ENCODE peak calls at places on chromosome 4, in nine cellular contexts. K is thyroid gland, B is breast epithelium, O is suprapubic skin, V is A673, N is lower lobe of right lung, G is transverse colon, X is Caco-2, Y is ovary. D is an unnamed sample.
A peak's percentile ranks its signal among the peaks of the same experiment; 100 is the strongest.

GRCh38 chr4:11605597-11605996 is 176.9 kb upstream of the HS3ST1 start:
- DNase-seq in K (no peak), G (no peak), N (no peak), V (no peak), Y (no peak), O (no peak), B (no peak), X (no peak), D (no peak)

GRCh38 chr4:86331362-86331761 is 28.5 kb downstream of the MAPK10 start:
- DNase-seq in Y (no peak), B (peak; percentile 30), X (no peak), N (no peak), O (no peak), K (peak; percentile 66), G (no peak), V (no peak), D (no peak)

GRCh38 chr4:69907151-69907550 is 23.7 kb upstream of the CSN1S1 start:
- DNase-seq in B (no peak), Y (no peak), V (no peak), N (no peak), O (no peak), G (no peak), X (no peak), K (no peak), D (no peak)

GRCh38 chr4:43485196-43485595 is 592.7 kb downstream of the GRXCR1 start:
- DNase-seq in G (no peak), Y (no peak), K (no peak), N (no peak), O (no peak), X (no peak), V (no peak), B (no peak), D (no peak)

GRCh38 chr4:173666-174314 is 49.5 kb downstream of the ZNF718 start:
- DNase-seq in Y (no peak), N (no peak), O (no peak), G (no peak), X (no peak), V (no peak), K (no peak), B (no peak), D (no peak)

GRCh38 chr4:117783716-117784115 is 250.6 kb upstream of the NDST3 start:
- DNase-seq in V (no peak), N (no peak), K (no peak), B (no peak), Y (no peak), G (no peak), X (no peak), O (no peak), D (no peak)

GRCh38 chr4:186569533-186570192 is 14.3 kb upstream of the MTNR1A start:
- DNase-seq in V (no peak), X (no peak), G (no peak), K (no peak), O (no peak), Y (no peak), B (no peak), N (no peak), D (no peak)

GRCh38 chr4:138659640-138660325 is 355.8 kb upstream of the NOCT start:
- DNase-seq in B (no peak), V (no peak), X (no peak), O (no peak), G (no peak), K (no peak), Y (no peak), N (no peak), D (no peak)

GRCh38 chr4:94536049-94536448 is 84.3 kb downstream of the PDLIM5 start:
- DNase-seq in G (no peak), B (no peak), Y (no peak), V (no peak), K (no peak), X (no peak), O (no peak), N (no peak), D (no peak)

DNA sequence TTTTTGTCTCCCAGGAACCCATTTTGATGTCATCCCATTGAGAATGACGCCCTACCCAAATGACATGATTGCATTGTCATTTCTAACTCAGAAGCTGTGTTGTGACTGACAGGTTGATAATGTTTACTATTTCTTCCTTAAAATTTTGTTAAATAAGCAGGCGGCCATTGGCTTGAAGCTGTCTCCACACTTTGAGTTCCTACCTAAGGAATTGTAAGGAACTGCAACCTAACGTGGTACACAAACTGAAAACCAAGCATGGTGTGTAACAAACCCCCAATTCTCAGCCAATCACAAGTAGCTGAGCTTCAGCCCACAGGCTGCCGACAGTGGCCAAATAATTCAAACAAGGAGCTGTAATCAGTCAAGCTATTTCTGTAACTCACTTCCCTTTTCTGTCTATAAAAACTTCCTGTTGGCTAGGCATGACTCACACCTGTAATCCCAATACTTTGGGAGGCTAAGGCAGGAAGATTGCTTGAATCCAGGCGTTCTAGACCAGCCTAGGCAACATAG is 2.9 kb upstream of the MND1 start:
- DNase-seq in N (no peak), B (no peak), Y (no peak), V (peak; percentile 47), O (no peak), K (no peak), G (no peak), X (no peak), D (no peak)
- H3K4me3 ChIP-seq in N (no peak overlapping the region), B (no peak overlapping the region), Y (no peak overlapping the region), V (no peak overlapping the region), O (no peak overlapping the region), K (no peak overlapping the region), G (no peak overlapping the region), X (no peak overlapping the region), D (no peak overlapping the region)

GRCh38 chr4:74112399-74113090 is 13.6 kb upstream of the CXCL2 start:
- DNase-seq in O (no peak), V (no peak), K (peak; percentile 60), Y (no peak), X (no peak), N (no peak), B (peak; percentile 54), G (no peak), D (no peak)
- H3K4me1 ChIP-seq in O (peaks cover 59% of the 10 kb centered on the region), V (peaks cover 11% of the 10 kb centered on the region), K (peaks cover 52% of the 10 kb centered on the region), Y (no peaks in the 10 kb centered on the region), X (peaks cover 17% of the 10 kb centered on the region), N (peaks cover 55% of the 10 kb centered on the region), B (peaks cover 4% of the 10 kb centered on the region), G (peaks cover 30% of the 10 kb centered on the region), D (no peaks in the 10 kb centered on the region)

DNA sequence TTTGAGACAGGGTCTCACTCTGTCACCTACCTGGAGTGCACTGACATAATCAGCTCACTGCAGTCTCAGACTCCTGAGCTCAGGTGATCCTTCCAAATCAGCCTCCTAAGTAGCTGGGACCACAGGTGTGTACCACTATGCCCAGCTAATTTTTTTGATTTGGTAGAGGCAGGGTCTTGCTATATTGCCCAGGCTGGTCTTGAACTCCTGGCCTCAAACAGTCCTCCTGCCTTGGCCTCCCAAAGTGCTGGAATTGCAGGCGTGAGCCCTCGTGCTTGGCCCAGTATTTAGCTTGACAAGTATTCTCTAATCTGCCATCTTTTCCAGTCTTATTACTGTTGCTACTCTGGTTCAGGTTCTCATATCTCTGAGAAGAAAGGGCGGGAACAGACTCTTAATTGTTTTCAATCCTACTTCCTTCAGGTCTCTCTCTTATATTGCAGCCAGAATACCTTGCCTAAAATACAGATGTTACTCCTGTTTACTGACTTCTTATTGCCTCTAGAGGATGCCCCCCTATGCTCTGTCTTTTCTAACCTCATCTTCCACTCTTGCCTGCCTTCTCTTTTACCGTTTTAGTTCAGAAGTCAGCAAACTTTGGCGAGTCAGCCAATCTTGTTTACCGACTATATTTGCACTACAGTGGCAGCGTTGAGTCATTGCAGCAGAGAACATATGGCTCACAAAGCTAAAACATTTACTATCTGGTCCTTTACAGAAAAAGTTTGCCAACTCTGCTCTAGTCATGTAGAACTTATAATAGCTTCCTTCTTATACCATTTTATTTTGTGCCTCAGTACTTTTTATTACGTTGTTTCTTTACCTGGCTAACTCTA is 19.0 kb downstream of the MRPL1 start:
- DNase-seq in K (no peak), Y (no peak), N (no peak), G (no peak), X (peak; percentile 35), V (no peak), B (no peak), O (no peak), D (no peak)
- TF ChIP-seq CTCF in K (no peak), Y (no peak), N (no peak), G (peak; percentile 16), X (peak; percentile 21), V (no peak), B (no peak), O (no peak), D (no peak)

GRCh38 chr4:143405197-143405730 is 68.6 kb downstream of the GAB1 start:
- DNase-seq in O (no peak), X (no peak), N (no peak), B (no peak), G (no peak), Y (no peak), V (peak; percentile 40), K (no peak), D (no peak)
- H3K4me3 ChIP-seq in O (no peak overlapping the region), X (no peak overlapping the region), N (no peak overlapping the region), B (no peak overlapping the region), G (no peak overlapping the region), Y (no peak overlapping the region), V (no peak overlapping the region), K (no peak overlapping the region), D (no peak overlapping the region)

DNA sequence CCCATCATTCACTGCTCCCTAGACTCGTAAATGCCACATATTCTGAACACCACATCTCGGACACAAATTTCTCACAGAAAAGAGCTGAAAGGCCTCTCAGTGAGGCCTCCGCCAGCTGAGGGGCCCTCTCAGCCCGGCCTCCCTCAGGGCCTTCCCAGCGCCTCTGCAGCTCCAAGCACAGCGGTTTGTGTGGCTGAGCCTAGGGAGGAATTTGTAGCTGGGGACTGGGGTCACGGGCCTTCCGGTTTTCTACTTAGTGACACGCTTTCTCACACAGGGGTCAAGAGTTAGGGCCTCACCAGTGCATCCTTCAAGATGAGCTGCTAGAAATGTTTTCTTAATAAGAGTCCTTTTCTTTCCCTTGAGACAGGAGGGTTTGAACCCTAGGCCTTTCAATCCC is 105.0 kb downstream of the CHIC2 start:
- DNase-seq in V (no peak), O (no peak), X (no peak), K (no peak), B (no peak), N (no peak), Y (no peak), G (no peak), D (no peak)
- H3K4me1 ChIP-seq in V (peaks cover 2% of the 10 kb centered on the region), O (no peaks in the 10 kb centered on the region), X (peaks cover 36% of the 10 kb centered on the region), K (no peaks in the 10 kb centered on the region), B (no peaks in the 10 kb centered on the region), N (no peaks in the 10 kb centered on the region), Y (no peaks in the 10 kb centered on the region), G (no peaks in the 10 kb centered on the region), D (peaks cover 19% of the 10 kb centered on the region)

GRCh38 chr4:7929530-7929951 is 10.1 kb downstream of the AFAP1 start:
- DNase-seq in B (peak; percentile 78), V (no peak), X (peak; percentile 38), K (peak; percentile 88), N (peak; percentile 72), O (no peak), Y (no peak), G (peak; percentile 81), D (no peak)
- TF ChIP-seq CTCF in B (no peak), V (no peak), X (no peak), K (no peak), N (no peak), O (no peak), Y (no peak), G (no peak), D (no peak)

D was measured in BE2C.